ENCODE peak calls at places on chromosomes 5 and 9, in ten cellular contexts. Z is cardiac fibroblast; U is HL-60; J is endothelial cell; K is mucosa of descending colon; L is B cell; A is WTC11; S is CD4-positive, alpha-beta T cell; M is progenitor cell of endocrine pancreas; E is PC-9. Q is an unnamed sample.

GRCh38 chr5:39580702-39581498 is 156.1 kb upstream of the DAB2 start:
- DNase-seq in S (no peak), Z (peak), A (no peak), U (no peak), M (no peak), K (no peak), J (no peak), L (no peak), E (no peak), Q (no peak)

GRCh38 chr9:98637381-98637780 is 71.4 kb downstream of the GABBR2 start:
- DNase-seq in K (no peak), A (no peak), L (no peak), S (no peak), M (no peak), U (no peak), Z (peak), E (no peak), J (no peak), Q (no peak)

GRCh38 chr5:112933651-112934365 is 11.8 kb upstream of the REEP5 start:
- DNase-seq in J (no peak), A (no peak), K (no peak), M (no peak), L (no peak), U (no peak), E (no peak), Z (peak), S (no peak), Q (no peak)

GRCh38 chr9:33374190-33374589 is 28.2 kb downstream of the AQP7 start:
- DNase-seq in E (no peak), L (no peak), U (no peak), S (no peak), J (no peak), K (no peak), Z (no peak), M (no peak), A (no peak), Q (no peak)

GRCh38 chr5:157476699-157477408 is 16.8 kb downstream of the NIPAL4 start:
- DNase-seq in L (peak), K (no peak), Z (peak), A (peak), E (peak), M (peak), S (no peak), U (peak), J (peak), Q (no peak)

GRCh38 chr9:127457191-127457878 is 6.0 kb downstream of the LRSAM1 start:
- DNase-seq in L (no peak), U (no peak), M (no peak), A (peak), J (no peak), S (no peak), Z (no peak), K (no peak), E (no peak), Q (no peak)

GRCh38 chr5:39137391-39138181 is 63.4 kb upstream of the RICTOR start:
- DNase-seq in M (no peak), K (no peak), L (no peak), Z (no peak), S (no peak), J (no peak), U (no peak), A (no peak), E (no peak), Q (no peak)

GRCh38 chr5:139268364-139269202 is 25.0 kb upstream of the MATR3 start:
- DNase-seq in U (no peak), E (no peak), A (no peak), K (no peak), J (no peak), M (no peak), L (no peak), S (no peak), Z (no peak), Q (no peak)

GRCh38 chr5:128199104-128199503 is 115.5 kb downstream of the SLC12A2 start:
- DNase-seq in M (no peak), K (no peak), U (no peak), Z (peak), A (no peak), J (no peak), E (peak), S (no peak), L (no peak), Q (no peak)

DNA sequence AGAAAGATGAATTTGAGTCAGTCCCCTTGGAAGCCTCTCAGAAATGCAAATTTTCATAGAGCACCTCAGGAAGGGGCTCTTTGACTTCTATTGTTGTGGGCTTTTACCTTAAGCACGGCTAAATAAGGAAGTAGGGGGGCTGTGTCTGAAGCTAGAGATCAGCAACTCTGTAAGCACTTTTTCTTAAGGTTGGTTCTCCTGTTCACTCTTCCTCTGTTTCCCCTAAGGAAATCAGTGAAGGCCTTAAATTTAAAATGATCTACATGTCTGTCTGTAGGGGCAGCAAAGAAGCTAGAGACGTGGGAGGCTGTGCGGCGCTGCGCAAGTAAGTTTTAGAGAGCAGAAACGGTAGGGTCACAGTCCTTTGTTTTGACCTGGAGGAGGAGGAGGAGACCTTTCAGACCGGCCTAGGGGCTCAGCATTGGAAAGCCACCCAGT is 1.2 kb upstream of the CDC14B start:
- DNase-seq in A (peak), K (no peak), M (no peak), Z (no peak), S (no peak), E (peak), L (no peak), U (no peak), J (peak), Q (no peak)
- TF ChIP-seq CTCF in A (no peak), K (no peak), M (no peak), Z (no peak), S (no peak), E (no peak), L (no peak), U (no peak), J (no peak), Q (no peak)

GRCh38 chr5:103207653-103208052 is 50.9 kb upstream of the MACIR start:
- DNase-seq in Z (peak), S (no peak), L (no peak), K (no peak), E (no peak), J (no peak), U (no peak), M (no peak), A (no peak), Q (no peak)

GRCh38 chr5:103209065-103209464 is 49.5 kb upstream of the MACIR start:
- DNase-seq in L (no peak), E (no peak), M (no peak), Z (no peak), U (no peak), K (no peak), A (no peak), S (no peak), J (no peak), Q (no peak)

GRCh38 chr5:103211858-103212500 is 46.6 kb upstream of the MACIR start:
- DNase-seq in M (no peak), J (no peak), S (no peak), A (no peak), L (peak), K (no peak), E (no peak), U (peak), Z (peak), Q (no peak)

GRCh38 chr5:103208460-103208859 is 50.1 kb upstream of the MACIR start:
- DNase-seq in Z (peak), S (no peak), U (no peak), M (no peak), E (no peak), J (no peak), K (no peak), A (no peak), L (no peak), Q (no peak)

GRCh38 chr5:103210952-103211351 is 47.6 kb upstream of the MACIR start:
- DNase-seq in S (no peak), A (no peak), M (no peak), K (no peak), L (no peak), U (no peak), Z (no peak), E (no peak), J (no peak), Q (no peak)
- TF ChIP-seq CTCF in S (no peak), A (no peak), M (no peak), K (no peak), L (no peak), U (no peak), Z (no peak), E (no peak), J (no peak), Q (no peak)

GRCh38 chr5:176619203-176619568 is 9.2 kb upstream of the GPRIN1 start:
- DNase-seq in E (peak), S (peak), J (peak), A (peak), M (peak), U (no peak), L (peak), K (peak), Z (peak), Q (peak)

GRCh38 chr5:176620333-176620981 is 9.9 kb downstream of the SNCB start:
- DNase-seq in Z (peak), U (no peak), S (no peak), K (no peak), J (no peak), L (no peak), E (no peak), A (peak), M (no peak), Q (no peak)

GRCh38 chr5:176621661-176622079 is 8.7 kb downstream of the SNCB start:
- DNase-seq in M (no peak), Z (no peak), K (no peak), L (no peak), J (no peak), S (no peak), U (no peak), E (no peak), A (no peak), Q (no peak)

GRCh38 chr5:176618783-176619182 is 8.8 kb upstream of the GPRIN1 start:
- DNase-seq in L (no peak), A (no peak), J (no peak), S (no peak), E (no peak), M (no peak), U (no peak), Z (no peak), K (no peak), Q (no peak)

DNA sequence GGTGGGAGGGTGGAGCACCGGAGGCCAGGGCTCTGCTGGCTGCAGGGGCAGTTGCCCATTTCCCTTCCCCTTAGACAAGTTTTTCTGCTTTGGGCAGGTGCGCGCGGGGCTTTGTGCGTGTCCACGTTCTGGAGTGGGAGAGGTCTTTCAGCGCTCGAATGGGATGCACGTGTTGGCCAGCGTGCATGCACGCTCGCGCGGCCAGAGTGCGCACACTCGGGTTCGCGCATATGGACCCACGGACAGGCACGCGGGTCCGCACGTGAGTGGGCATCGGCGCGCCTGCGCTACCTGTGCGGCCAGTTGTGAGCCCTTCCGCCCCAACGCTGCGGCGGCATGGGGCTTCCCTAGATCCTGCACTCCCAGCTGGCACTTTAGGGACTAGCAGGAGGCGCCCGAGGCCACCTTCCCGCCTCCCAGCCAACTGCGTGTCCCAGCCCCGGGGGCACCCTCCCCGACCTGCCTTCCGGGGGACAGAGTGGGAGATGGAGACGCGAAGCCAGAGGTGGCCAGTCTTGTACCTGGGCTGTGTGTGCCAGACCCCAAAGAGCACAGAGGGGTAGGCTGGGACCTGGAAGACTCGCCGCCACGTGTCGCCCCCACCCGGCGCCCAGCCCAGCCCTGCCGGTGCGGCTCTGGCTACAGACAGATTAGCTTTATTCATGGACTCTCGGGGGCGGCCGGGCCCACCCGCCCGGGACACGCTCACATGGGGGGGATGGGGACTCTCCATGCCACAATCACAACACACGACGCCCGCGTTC is 9.8 kb upstream of the GPRIN1 start:
- DNase-seq in M (no peak), K (no peak), S (no peak), J (no peak), E (no peak), Z (no peak), U (no peak), L (no peak), A (peak), Q (no peak)
- TF ChIP-seq CTCF in M (no peak), K (no peak), S (peak), J (no peak), E (no peak), Z (no peak), U (no peak), L (no peak), A (no peak), Q (no peak)

GRCh38 chr5:78269088-78269703 is 25.3 kb downstream of the AP3B1 start:
- DNase-seq in J (no peak), S (no peak), A (no peak), K (no peak), Z (peak), L (no peak), U (no peak), E (no peak), M (no peak), Q (no peak)
- TF ChIP-seq CTCF in J (peak), S (peak), A (peak), K (no peak), Z (peak), L (peak), U (no peak), E (peak), M (peak), Q (peak)

GRCh38 chr9:95102001-95102433 is 215.5 kb downstream of the FANCC start:
- DNase-seq in A (no peak), K (no peak), M (no peak), J (no peak), L (no peak), S (no peak), U (no peak), Z (no peak), E (no peak), Q (no peak)

GRCh38 chr9:95102572-95102971 is 214.9 kb downstream of the FANCC start:
- DNase-seq in Z (no peak), M (no peak), L (no peak), E (no peak), A (no peak), J (no peak), U (no peak), K (no peak), S (no peak), Q (no peak)

GRCh38 chr9:95104088-95104960 is 213.2 kb downstream of the FANCC start:
- DNase-seq in A (no peak), K (no peak), U (no peak), L (no peak), M (no peak), J (no peak), S (no peak), E (no peak), Z (no peak), Q (no peak)

GRCh38 chr9:95104966-95105365 is 212.5 kb downstream of the FANCC start:
- DNase-seq in M (no peak), Z (no peak), U (no peak), K (no peak), J (no peak), S (no peak), L (no peak), A (no peak), E (no peak), Q (no peak)

DNA sequence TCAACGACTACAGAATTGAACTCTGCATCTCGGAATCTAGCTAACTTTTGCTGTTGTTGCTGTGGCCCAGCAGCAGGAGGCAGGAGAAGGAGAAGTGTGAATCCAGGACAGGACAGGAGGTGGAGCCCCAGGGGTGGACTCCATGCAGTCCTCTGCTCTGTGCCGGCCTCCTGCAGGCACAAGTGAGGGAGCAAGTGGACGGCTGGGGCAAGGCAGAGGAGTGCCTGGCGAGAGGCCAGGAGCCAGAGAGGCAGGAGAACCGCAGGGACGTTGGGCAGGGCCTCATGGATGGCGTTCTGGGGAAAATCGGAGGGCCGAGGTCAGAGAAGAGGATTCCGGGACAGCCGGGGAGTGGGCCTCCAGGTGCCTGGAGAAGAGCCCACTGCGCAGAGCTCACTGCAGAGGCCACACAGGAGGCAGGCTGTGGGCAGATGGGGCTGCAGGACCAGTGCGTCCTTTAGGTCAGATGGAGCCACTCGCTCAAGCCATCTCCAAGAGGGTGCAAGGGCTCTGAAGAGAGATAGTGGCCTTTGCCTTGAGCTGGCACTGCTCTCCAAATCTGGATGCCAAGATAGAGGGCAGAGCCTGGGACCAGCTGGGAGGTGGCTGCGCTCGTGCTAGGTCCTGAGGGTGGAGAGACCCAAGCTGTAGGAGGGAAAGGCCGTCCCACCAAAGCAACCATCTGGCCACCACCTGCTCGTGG is 214.0 kb downstream of the FANCC start:
- DNase-seq in E (no peak), Z (no peak), K (no peak), J (peak), U (no peak), A (peak), S (no peak), L (no peak), M (no peak), Q (no peak)
- TF ChIP-seq CTCF in E (no peak), Z (peak), K (no peak), J (no peak), U (no peak), A (no peak), S (no peak), L (no peak), M (no peak), Q (no peak)

GRCh38 chr5:146528232-146528631 is 12.2 kb upstream of the GPR151 start:
- DNase-seq in M (no peak), Z (peak), J (no peak), E (no peak), K (no peak), S (no peak), A (no peak), L (no peak), U (no peak), Q (no peak)
- TF ChIP-seq CTCF in M (no peak), Z (no peak), J (no peak), E (peak), K (no peak), S (no peak), A (no peak), L (no peak), U (no peak), Q (no peak)

DNA sequence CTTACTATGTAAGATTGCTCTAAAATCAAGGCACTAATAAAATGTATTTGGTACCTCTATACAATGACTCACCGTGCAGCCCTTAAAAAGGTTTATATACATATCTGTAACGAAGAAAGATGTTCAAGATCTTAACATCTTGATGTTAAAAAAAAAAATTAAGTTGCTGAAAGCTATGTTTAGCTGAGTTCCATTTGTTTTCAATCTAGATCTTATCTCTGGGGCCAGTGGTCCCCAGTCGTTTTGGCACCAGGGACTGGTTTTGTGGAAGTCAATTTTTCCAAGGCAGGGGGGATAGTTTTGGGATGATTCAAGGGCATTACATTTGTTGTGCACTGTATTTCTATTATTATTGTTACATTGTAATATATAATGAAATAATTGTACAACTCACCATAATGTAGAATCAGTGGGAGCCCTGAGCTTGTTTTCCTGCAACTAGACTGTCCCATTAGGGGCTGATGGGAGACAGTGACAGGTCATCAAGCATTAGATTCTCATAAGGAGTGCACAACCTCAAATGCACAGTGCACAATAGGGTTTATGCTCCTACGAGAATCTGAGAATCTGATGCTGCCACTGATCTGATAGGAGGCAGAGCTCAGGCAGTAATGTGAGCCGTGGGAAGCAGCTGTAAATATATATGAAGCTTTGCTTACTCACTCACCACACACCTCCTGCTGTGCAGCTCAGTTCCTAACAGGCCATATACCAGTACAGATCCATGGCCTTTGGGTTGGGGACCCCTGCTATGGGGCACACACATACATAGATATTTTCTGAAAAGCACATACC is 27.6 kb upstream of the TSLP start:
- DNase-seq in A (peak), J (no peak), S (no peak), K (no peak), M (no peak), E (no peak), Z (peak), U (no peak), L (no peak), Q (no peak)
- TF ChIP-seq CTCF in A (no peak), J (no peak), S (no peak), K (no peak), M (no peak), E (no peak), Z (no peak), U (no peak), L (no peak), Q (no peak)

GRCh38 chr5:23136958-23137357 is 283.8 kb upstream of the CDH12 start:
- DNase-seq in A (no peak), L (no peak), S (no peak), E (no peak), J (no peak), Z (no peak), K (no peak), M (no peak), U (no peak), Q (no peak)

GRCh38 chr5:23139338-23140171 is 286.4 kb upstream of the CDH12 start:
- DNase-seq in E (no peak), L (peak), A (no peak), S (no peak), K (no peak), M (no peak), J (no peak), U (no peak), Z (peak), Q (no peak)
- TF ChIP-seq CTCF in E (peak), L (peak), A (no peak), S (no peak), K (no peak), M (peak), J (peak), U (peak), Z (peak), Q (no peak)

DNA sequence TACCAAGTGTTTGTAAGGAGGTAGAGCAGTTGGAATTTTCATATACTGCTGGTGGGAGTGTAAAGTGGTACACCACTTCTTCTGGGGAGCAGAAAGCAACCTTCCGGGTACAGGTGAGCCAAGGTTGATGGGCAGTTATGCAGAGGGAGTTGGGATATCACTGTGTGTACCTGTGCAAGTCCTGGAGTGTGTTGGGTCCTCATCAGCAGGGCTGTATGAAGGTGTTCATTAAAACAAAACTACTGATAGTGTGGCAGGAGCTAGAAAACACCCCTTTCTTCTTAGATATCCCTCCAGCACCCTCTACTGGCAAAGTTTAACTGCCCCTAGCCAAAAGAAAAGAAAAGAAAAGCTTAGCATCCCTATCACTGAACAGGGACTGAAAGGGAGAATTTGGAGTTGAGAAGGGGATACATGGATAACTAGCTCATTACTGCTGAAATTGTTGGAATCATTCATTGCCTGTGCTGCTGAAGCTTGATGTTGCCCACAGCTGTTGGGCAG is 10.7 kb downstream of the MARCHF6 start:
- DNase-seq in U (peak), M (no peak), L (no peak), K (no peak), J (no peak), Z (no peak), S (no peak), E (peak), A (no peak), Q (no peak)
- TF ChIP-seq CTCF in U (peak), M (no peak), L (peak), K (no peak), J (no peak), Z (no peak), S (no peak), E (peak), A (no peak), Q (no peak)

Q was measured in mesothelial cell of epicardium.